ENCODE peak calls at places on chromosomes 5 and 9, in nine cellular contexts. B is SK-N-SH; E is uterus; S is IMR-90; H is BE2C; Z is kidney; D is neural progenitor cell; P is fibroblast of mammary gland; M is CD8-positive, alpha-beta T cell. U is an unnamed sample.

GRCh38 chr9:97304586-97304985 is 2.9 kb upstream of the CCDC180 start:
- DNase-seq in P (no peak), M (no peak), Z (no peak), B (no peak), H (no peak), D (no peak), E (no peak), S (no peak), U (no peak)

GRCh38 chr9:912776-913175 is 63.7 kb upstream of the DMRT3 start:
- DNase-seq in P (no peak), H (no peak), D (no peak), M (no peak), E (no peak), Z (no peak), S (no peak), B (no peak), U (no peak)

GRCh38 chr9:110116543-110116885 is 91.4 kb downstream of the C9orf152 start:
- DNase-seq in E (peak), H (no peak), S (peak), D (no peak), P (peak), B (no peak), M (no peak), Z (no peak), U (peak)

GRCh38 chr5:33679791-33680190 is 212.0 kb downstream of the ADAMTS12 start:
- DNase-seq in D (no peak), B (no peak), H (no peak), Z (no peak), M (no peak), E (no peak), P (peak), S (peak), U (peak)

GRCh38 chr5:78260771-78261170 is 33.7 kb downstream of the AP3B1 start:
- DNase-seq in Z (no peak), E (no peak), B (no peak), H (no peak), D (no peak), P (no peak), S (peak), M (no peak), U (no peak)

GRCh38 chr9:137694962-137695875 is 76.4 kb downstream of the EHMT1 start:
- DNase-seq in B (peak), E (no peak), P (peak), Z (no peak), D (peak), S (no peak), M (peak), H (peak), U (peak)

GRCh38 chr5:31671339-31671741 is 32.4 kb downstream of the PDZD2 start:
- DNase-seq in B (no peak), H (no peak), M (no peak), E (no peak), P (no peak), Z (no peak), S (no peak), D (no peak), U (no peak)

GRCh38 chr9:129310666-129311350 is 132.7 kb upstream of the IER5L start:
- DNase-seq in P (peak), S (peak), B (no peak), Z (peak), D (no peak), M (no peak), E (no peak), H (no peak), U (peak)

GRCh38 chr5:119355244-119355635 is 579 bp upstream of the TNFAIP8 start:
- DNase-seq in B (no peak), E (no peak), Z (peak), D (peak), S (no peak), P (no peak), H (no peak), M (peak), U (no peak)

GRCh38 chr9:107169796-107170195 is 113.3 kb upstream of the RAD23B start:
- DNase-seq in M (no peak), P (peak), E (no peak), B (no peak), Z (no peak), S (no peak), D (no peak), H (no peak), U (no peak)

GRCh38 chr9:101449071-101449721 is 13.6 kb upstream of the ALDOB start:
- DNase-seq in Z (peak), S (peak), D (peak), B (peak), H (peak), M (peak), E (peak), P (peak), U (peak)

GRCh38 chr9:87008667-87009066 is 61.4 kb upstream of the GAS1 start:
- DNase-seq in D (no peak), H (no peak), M (no peak), P (no peak), Z (no peak), B (no peak), E (no peak), S (no peak), U (peak)

GRCh38 chr9:133969681-133970580 is 22.2 kb downstream of the VAV2 start:
- DNase-seq in S (no peak), B (no peak), D (no peak), P (no peak), M (no peak), Z (peak), E (no peak), H (peak), U (no peak)

GRCh38 chr9:130321539-130321938 is 56.0 kb downstream of the HMCN2 start:
- DNase-seq in S (no peak), D (no peak), Z (no peak), M (no peak), P (no peak), H (no peak), B (no peak), E (no peak), U (no peak)

GRCh38 chr5:71891856-71892255 is 172.8 kb downstream of the CARTPT start:
- DNase-seq in M (no peak), P (no peak), H (no peak), D (peak), S (peak), E (no peak), B (no peak), Z (no peak), U (peak)

GRCh38 chr5:131634666-131634995 is 398 bp downstream of the RAPGEF6 start:
- DNase-seq in E (no peak), Z (no peak), D (peak), S (peak), B (peak), P (peak), H (peak), M (peak), U (peak)

GRCh38 chr5:12217039-12217438 is 312.8 kb upstream of the CTNND2 start:
- DNase-seq in H (no peak), P (no peak), B (no peak), Z (no peak), E (no peak), M (no peak), S (no peak), D (peak), U (no peak)

GRCh38 chr9:38380872-38381534 is 11.5 kb upstream of the ALDH1B1 start:
- DNase-seq in B (no peak), M (no peak), H (no peak), Z (no peak), E (no peak), P (no peak), S (no peak), D (peak), U (no peak)

GRCh38 chr9:21761309-21761901 is 41.0 kb upstream of the MTAP start:
- DNase-seq in Z (no peak), E (no peak), P (peak), S (no peak), M (no peak), B (no peak), H (no peak), D (no peak), U (peak)

GRCh38 chr5:143717400-143717799 is 94.6 kb upstream of the HMHB1 start:
- DNase-seq in E (no peak), P (peak), D (no peak), M (no peak), H (no peak), Z (no peak), B (no peak), S (peak), U (peak)

GRCh38 chr9:109519366-109519765 is 21.3 kb upstream of the PTPN3 start:
- DNase-seq in Z (no peak), H (no peak), D (no peak), B (no peak), E (no peak), P (no peak), S (no peak), M (no peak), U (no peak)

GRCh38 chr5:38316544-38317224 is 58.3 kb downstream of the EGFLAM start:
- DNase-seq in Z (no peak), M (no peak), S (peak), P (peak), B (peak), E (peak), D (no peak), H (peak), U (peak)
- H3K4me3 ChIP-seq in Z (no peak), M (no peak), S (no peak), P (no peak), B (no peak), E (no peak), D (no peak), H (peak), U (no peak)

GRCh38 chr9:3035594-3036389 is 191.9 kb upstream of the PUM3 start:
- DNase-seq in S (no peak), D (no peak), M (no peak), Z (no peak), H (no peak), P (no peak), E (no peak), B (no peak), U (no peak)
- TF ChIP-seq CTCF in S (no peak), D (no peak), M (no peak), Z (no peak), H (no peak), P (no peak), E (no peak), B (no peak), U (no peak)

DNA sequence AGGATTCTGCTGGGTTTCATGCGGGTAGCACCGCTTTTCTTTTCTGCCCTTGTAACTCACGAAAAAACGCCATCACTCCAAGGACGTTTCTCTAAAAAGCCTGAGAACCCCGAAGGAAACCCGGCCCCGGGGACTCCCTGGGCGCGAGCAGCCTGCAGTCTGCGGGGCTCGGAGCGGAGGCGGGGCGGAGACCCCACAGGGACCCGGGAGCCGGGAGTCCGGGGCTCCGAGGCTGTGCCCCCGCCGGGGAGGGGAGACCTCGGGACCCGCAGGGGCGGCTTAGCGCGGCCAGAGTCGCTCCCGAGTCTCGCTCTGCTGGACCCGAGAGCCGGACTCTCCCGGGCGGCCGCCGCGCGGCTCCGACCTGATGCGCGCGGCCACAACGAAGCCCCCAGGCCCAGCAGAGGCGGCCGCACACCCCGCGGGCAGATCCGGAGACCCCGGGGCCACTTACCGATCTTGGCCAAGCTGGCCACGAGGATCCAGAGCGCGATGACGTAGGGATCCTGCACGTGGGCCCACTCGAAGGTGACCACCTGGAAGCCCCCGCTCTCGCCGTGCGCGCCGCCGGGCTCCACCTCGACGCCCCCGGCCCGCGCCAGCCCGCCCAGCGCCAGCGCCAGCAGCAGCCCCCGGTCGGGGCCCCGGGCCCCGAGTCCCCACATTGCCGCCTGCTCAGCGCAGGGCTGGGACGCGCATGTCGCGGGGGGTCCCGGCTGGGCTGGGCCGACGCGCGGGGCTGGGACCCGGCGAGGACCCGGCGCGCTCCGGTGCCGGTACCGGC is 399 bp downstream of the SLC9A3 start:
- DNase-seq in M (no peak), S (no peak), D (peak), P (no peak), H (no peak), B (no peak), Z (no peak), E (no peak), U (no peak)
- H3K4me3 ChIP-seq in M (no peak), S (no peak), D (peak), P (no peak), H (no peak), B (no peak), Z (peak), E (no peak), U (no peak)

GRCh38 chr5:134374234-134374633 is 2.9 kb downstream of the UBE2B start:
- DNase-seq in P (no peak), D (no peak), Z (no peak), B (no peak), H (no peak), M (no peak), S (no peak), E (no peak), U (no peak)
- TF ChIP-seq CTCF in P (no peak), D (no peak), Z (no peak), B (peak), H (no peak), M (no peak), S (peak), E (no peak), U (no peak)

GRCh38 chr9:98792096-98792490 is 4.3 kb downstream of the ANKS6 start:
- DNase-seq in Z (no peak), D (no peak), E (no peak), S (no peak), P (no peak), B (no peak), M (no peak), H (no peak), U (no peak)
- H3K4me3 ChIP-seq in Z (no peak), D (no peak), E (no peak), S (no peak), P (no peak), B (no peak), M (no peak), H (no peak), U (no peak)

GRCh38 chr9:120714088-120714845 is at the start of gene MEGF9:
- DNase-seq in D (peak), S (peak), M (peak), P (peak), B (peak), H (peak), E (peak), Z (peak), U (peak)

GRCh38 chr9:120711841-120712538 is 2.3 kb downstream of the MEGF9 start:
- DNase-seq in Z (no peak), H (no peak), P (peak), M (no peak), B (no peak), E (no peak), S (no peak), D (no peak), U (no peak)

GRCh38 chr9:120714846-120715231 is 569 bp upstream of the MEGF9 start:
- DNase-seq in B (no peak), S (no peak), M (no peak), H (peak), P (no peak), D (no peak), E (no peak), Z (peak), U (no peak)

GRCh38 chr9:120712539-120713031 is 1.7 kb downstream of the MEGF9 start:
- DNase-seq in S (no peak), P (no peak), D (peak), Z (no peak), M (no peak), B (no peak), E (no peak), H (no peak), U (no peak)

GRCh38 chr9:120713257-120714087 is 798 bp downstream of the MEGF9 start:
- DNase-seq in M (peak), E (peak), H (peak), Z (peak), S (no peak), D (peak), P (no peak), B (peak), U (no peak)
- TF ChIP-seq CTCF in M (no peak), E (peak), H (no peak), Z (no peak), S (no peak), D (no peak), P (no peak), B (peak), U (peak)

GRCh38 chr9:132591244-132591643 is 8.8 kb downstream of the BARHL1 start:
- DNase-seq in E (no peak), S (no peak), M (no peak), B (no peak), H (no peak), P (no peak), Z (no peak), D (peak), U (no peak)
- H3K4me3 ChIP-seq in E (no peak), S (no peak), M (no peak), B (no peak), H (no peak), P (no peak), Z (no peak), D (peak), U (no peak)

GRCh38 chr5:177403826-177404640 is 3.6 kb upstream of the PFN3 start:
- DNase-seq in H (peak), Z (peak), B (peak), P (peak), S (peak), D (peak), M (peak), E (peak), U (peak)

GRCh38 chr5:177404641-177405134 is 4.2 kb upstream of the PFN3 start:
- DNase-seq in B (peak), M (no peak), D (no peak), S (no peak), P (no peak), E (no peak), H (peak), Z (no peak), U (no peak)

GRCh38 chr5:177403194-177403825 is 2.8 kb upstream of the PFN3 start:
- DNase-seq in P (no peak), D (peak), B (no peak), Z (peak), S (peak), E (no peak), H (peak), M (peak), U (no peak)

GRCh38 chr5:177399903-177400868 is at the start of gene PFN3:
- DNase-seq in S (peak), D (no peak), B (no peak), E (no peak), P (peak), M (no peak), H (no peak), Z (no peak), U (peak)

DNA sequence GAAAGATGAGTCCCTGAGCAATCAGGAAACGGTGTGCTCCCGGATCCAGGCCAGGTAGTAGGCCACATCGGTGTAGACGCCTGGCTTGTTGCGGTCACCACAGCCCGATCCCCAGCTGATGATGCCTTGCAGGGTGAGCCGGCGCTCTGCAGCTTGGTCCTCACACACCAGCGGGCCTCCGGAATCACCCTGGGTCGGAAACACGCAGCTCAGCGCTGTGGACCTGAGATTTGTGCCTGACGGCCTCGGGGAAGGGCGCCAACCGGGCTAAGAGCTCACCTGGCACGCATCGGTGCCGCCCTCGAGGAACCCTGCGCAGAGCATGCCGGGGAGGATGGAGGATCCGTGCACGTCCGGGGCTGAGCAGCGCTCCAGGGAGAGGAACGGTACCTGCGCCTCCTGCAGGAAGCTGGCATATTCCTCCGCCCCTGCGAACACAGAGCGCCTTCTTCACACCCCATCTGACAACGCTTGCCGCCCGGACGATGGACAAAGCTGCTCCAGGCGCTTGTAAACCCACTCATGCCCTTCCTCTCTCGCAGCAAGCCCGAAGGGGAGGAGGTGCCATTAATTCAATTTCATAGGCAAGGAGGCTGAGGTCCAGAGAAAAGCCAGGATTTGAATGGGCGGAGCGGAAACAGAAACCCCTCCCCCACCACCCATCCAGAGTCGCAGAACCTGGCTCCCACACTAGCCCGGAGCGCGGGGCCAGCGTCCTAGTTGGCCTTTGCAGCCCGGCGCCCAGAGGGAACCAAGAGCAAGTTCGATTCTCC is 2.0 kb upstream of the PFN3 start:
- DNase-seq in D (peak), Z (peak), S (peak), M (peak), B (peak), P (peak), E (no peak), H (peak), U (peak)
- TF ChIP-seq CTCF in D (peak), Z (peak), S (peak), M (no peak), B (peak), P (peak), E (peak), H (peak), U (peak)

GRCh38 chr9:13113201-13113600 is 166.3 kb downstream of the MPDZ start:
- DNase-seq in Z (no peak), D (no peak), S (peak), H (no peak), E (no peak), P (peak), M (no peak), B (no peak), U (peak)
- H3K4me3 ChIP-seq in Z (no peak), D (no peak), S (no peak), H (no peak), E (no peak), P (no peak), M (no peak), B (no peak), U (no peak)

GRCh38 chr9:15310448-15310847 is 3.4 kb upstream of the TTC39B start:
- DNase-seq in H (no peak), P (no peak), B (no peak), D (no peak), Z (no peak), E (no peak), M (peak), S (no peak), U (no peak)
- TF ChIP-seq CTCF in H (no peak), P (no peak), B (no peak), D (no peak), Z (no peak), E (no peak), M (no peak), S (no peak), U (no peak)